ENCODE peak calls at places on chromosomes 2 and 18, in six cellular contexts. P, X, R, T, A and O are unnamed samples. For H3K4me1, the result is how much of the 10 kb centered on the place peaks cover.

GRCh38 chr2:208488668-208489564 is 82.3 kb downstream of the PTH2R start:
- DNase-seq in P (no peak), X (no peak), R (no peak), T (no peak), A (no peak), O (no peak)

GRCh38 chr2:23055251-23055650 is 329.7 kb upstream of the KLHL29 start:
- DNase-seq in P (no peak), X (no peak), R (no peak), T (no peak), A (no peak), O (no peak)

GRCh38 chr18:31875301-31875700 is 67.6 kb downstream of the TRAPPC8 start:
- DNase-seq in P (no peak), X (no peak), R (no peak), T (no peak), A (no peak), O (no peak)

GRCh38 chr2:18546586-18546985 is 13.9 kb downstream of the RDH14 start:
- DNase-seq in P (peak), X (no peak), R (no peak), T (no peak), A (no peak), O (no peak)

GRCh38 chr2:226611944-226612318 is 187.7 kb downstream of the IRS1 start:
- DNase-seq in P (no peak), X (no peak), R (no peak), T (no peak), A (no peak), O (no peak)

GRCh38 chr2:171598713-171599319 is 76.5 kb downstream of the CYBRD1 start:
- DNase-seq in P (peak), X (peak), R (peak), T (no peak), A (no peak), O (no peak)

GRCh38 chr2:24929230-24929629 is 9.2 kb upstream of the ADCY3 start:
- DNase-seq in P (peak), X (no peak), R (peak), T (no peak), A (no peak), O (no peak)

GRCh38 chr18:12410121-12410520 is 2.4 kb downstream of the PRELID3A start:
- DNase-seq in P (no peak), X (no peak), R (no peak), T (no peak), A (no peak), O (no peak)

GRCh38 chr2:20091305-20091991 is 40.0 kb upstream of the LAPTM4A start:
- DNase-seq in P (no peak), X (peak), R (peak), T (peak), A (no peak), O (no peak)

GRCh38 chr18:7177131-7177744 is 53.7 kb upstream of the LRRC30 start:
- DNase-seq in P (peak), X (peak), R (peak), T (peak), A (no peak), O (no peak)

GRCh38 chr18:48929951-48930713 is 20.6 kb downstream of the SMAD7 start:
- DNase-seq in P (peak), X (no peak), R (peak), T (peak), A (no peak), O (no peak)

GRCh38 chr18:5895886-5896740 is 791 bp upstream of the TMEM200C start:
- DNase-seq in P (peak), X (peak), R (peak), T (peak), A (peak), O (peak)

GRCh38 chr18:36993068-36993467 is 164.1 kb downstream of the KIAA1328 start:
- DNase-seq in P (no peak), X (no peak), R (no peak), T (no peak), A (no peak), O (no peak)

GRCh38 chr2:133461484-133461883 is 106.8 kb downstream of the NCKAP5 start:
- DNase-seq in P (no peak), X (no peak), R (no peak), T (no peak), A (no peak), O (no peak)

GRCh38 chr2:233081232-233081730 is 21.1 kb downstream of the INPP5D start:
- DNase-seq in P (no peak), X (no peak), R (peak), T (no peak), A (no peak), O (no peak)

GRCh38 chr2:218381916-218382366 is at the start of gene SLC11A1:
- DNase-seq in P (no peak), X (peak), R (no peak), T (no peak), A (no peak), O (peak)

GRCh38 chr2:128236491-128237035 is 82.1 kb downstream of the HS6ST1 start:
- DNase-seq in P (no peak), X (no peak), R (no peak), T (no peak), A (no peak), O (no peak)

GRCh38 chr2:2919026-2919425 is 458.6 kb downstream of the EIPR1 start:
- DNase-seq in P (no peak), X (no peak), R (no peak), T (no peak), A (no peak), O (no peak)

GRCh38 chr2:1864301-1864980 is 120.1 kb upstream of the PXDN start:
- DNase-seq in P (no peak), X (no peak), R (no peak), T (no peak), A (no peak), O (no peak)

GRCh38 chr2:234178309-234179030 is 128.0 kb downstream of the SPP2 start:
- DNase-seq in P (no peak), X (no peak), R (no peak), T (no peak), A (no peak), O (peak)

GRCh38 chr2:168568476-168569227 is 112.6 kb downstream of the CERS6 start:
- DNase-seq in P (no peak), X (peak), R (no peak), T (no peak), A (no peak), O (no peak)

GRCh38 chr2:134660619-134661403 is 58.0 kb downstream of the TMEM163 start:
- DNase-seq in P (no peak), X (no peak), R (no peak), T (no peak), A (no peak), O (no peak)

GRCh38 chr2:157355618-157356017 is 30.0 kb upstream of the ERMN start:
- DNase-seq in P (peak), X (no peak), R (no peak), T (no peak), A (no peak), O (no peak)

GRCh38 chr2:109226128-109226527 is 97.1 kb downstream of the SH3RF3 start:
- DNase-seq in P (no peak), X (no peak), R (no peak), T (no peak), A (no peak), O (no peak)

GRCh38 chr2:168343586-168343985 is 96.2 kb upstream of the STK39 start:
- DNase-seq in P (no peak), X (no peak), R (no peak), T (no peak), A (no peak), O (no peak)

GRCh38 chr2:18378020-18378653 is 182.3 kb downstream of the RDH14 start:
- DNase-seq in P (peak), X (peak), R (peak), T (no peak), A (peak), O (no peak)

GRCh38 chr2:143254108-143254507 is 124.9 kb downstream of the ARHGAP15 start:
- DNase-seq in P (no peak), X (no peak), R (no peak), T (no peak), A (no peak), O (no peak)

GRCh38 chr2:222451270-222451674 is 26.9 kb downstream of the SGPP2 start:
- DNase-seq in P (no peak), X (no peak), R (no peak), T (no peak), A (no peak), O (no peak)

GRCh38 chr2:111117666-111118454 is 2.9 kb upstream of the BCL2L11 start:
- DNase-seq in P (peak), X (peak), R (peak), T (peak), A (peak), O (peak)

DNA sequence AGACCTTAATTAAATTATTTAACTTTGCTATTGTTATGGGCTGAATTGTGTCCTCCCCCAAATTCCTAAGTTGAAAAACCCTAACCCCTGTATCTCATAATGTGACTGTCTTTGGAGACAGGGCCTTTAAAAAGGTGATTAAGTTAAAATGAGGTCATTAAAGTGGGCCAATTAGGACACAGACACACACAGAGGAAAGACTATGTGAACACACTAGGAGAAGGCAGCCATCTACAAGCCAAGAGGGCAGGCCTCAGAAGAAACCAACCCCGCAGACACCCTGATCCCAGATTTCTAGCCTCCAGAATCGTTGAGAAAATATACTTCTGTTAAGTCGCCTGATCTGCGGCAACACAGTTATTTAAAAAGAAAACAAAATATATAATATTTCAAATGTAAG is 6.4 kb downstream of the STK17B start:
- DNase-seq in P (peak), X (no peak), R (no peak), T (no peak), A (no peak), O (no peak)
- H3K27ac ChIP-seq in P (no peak), X (no peak), R (peak), T (no peak), A (no peak), O (no peak)

GRCh38 chr2:200861617-200862016 is 2.8 kb downstream of the CLK1 start:
- DNase-seq in P (peak), X (no peak), R (no peak), T (no peak), A (no peak), O (no peak)
- H3K4me1 ChIP-seq in P (under half), X (half or more), R (under half), T (under half), A (under half), O (half or more)

DNA sequence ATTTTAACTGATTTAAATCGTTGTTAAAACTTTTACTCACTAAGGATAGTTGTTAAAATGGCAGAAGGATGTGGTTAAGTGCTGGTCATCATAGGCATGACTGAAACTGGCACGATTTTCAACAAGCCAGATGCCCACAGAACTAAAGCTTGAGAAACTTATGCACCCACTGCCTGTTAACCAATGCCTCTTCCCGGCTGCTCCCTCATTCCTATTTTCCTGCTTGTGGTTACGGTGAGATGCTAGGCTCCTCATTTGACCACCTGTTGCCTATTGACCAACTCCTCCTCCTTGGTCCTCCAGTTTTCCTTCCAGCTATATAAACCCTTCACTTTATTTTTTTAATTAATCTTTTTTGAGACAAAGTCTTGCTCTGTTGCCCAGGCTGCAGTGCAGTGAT is 238.7 kb downstream of the TFCP2L1 start:
- DNase-seq in P (no peak), X (no peak), R (no peak), T (no peak), A (no peak), O (no peak)
- H3K4me3 ChIP-seq in P (no peak), X (no peak), R (no peak), T (no peak), A (no peak), O (no peak)

DNA sequence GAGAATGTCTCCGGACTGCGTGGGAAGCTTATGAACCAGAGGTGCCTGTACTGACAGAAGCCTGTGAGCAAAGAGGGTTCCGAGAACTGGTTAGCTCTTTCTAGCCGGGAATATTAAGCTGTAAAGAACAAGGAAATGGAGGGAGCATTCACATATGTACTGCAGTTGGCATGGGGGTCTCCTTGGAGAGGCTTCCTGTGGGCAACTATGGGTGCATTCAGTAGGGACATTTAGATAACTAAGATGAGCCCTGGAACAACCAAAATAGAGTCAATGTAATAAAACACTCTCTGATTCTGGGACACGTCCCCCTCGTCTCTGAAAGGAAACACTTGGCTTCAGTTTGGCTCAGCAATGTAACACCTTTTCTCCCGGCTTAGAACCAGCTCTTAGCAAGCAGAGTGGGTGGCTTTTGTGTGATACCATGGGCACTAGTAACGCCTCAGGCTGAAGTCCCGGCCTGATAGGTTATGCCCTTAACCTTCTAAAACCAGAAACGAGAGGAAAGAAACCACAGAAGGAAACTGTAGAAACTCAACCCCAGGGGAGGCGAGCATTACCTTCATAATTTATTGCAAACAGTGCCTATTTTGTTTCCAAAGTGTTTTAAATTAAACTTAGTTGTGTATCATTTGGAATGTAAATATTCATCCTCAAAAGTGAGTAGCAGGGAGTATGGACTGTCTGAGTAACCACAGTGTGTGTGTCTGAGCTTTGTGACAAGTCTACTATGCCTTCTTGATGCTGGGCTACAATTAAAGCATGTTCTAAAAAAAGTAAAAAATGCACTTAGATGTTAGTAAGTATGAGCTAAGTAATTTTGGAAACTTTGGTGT is 48.9 kb upstream of the LPIN2 start:
- DNase-seq in P (no peak), X (no peak), R (no peak), T (no peak), A (no peak), O (no peak)
- H3K27ac ChIP-seq in P (no peak), X (no peak), R (peak), T (no peak), A (no peak), O (no peak)

GRCh38 chr2:43459455-43459854 is 136.4 kb downstream of the THADA start:
- DNase-seq in P (no peak), X (no peak), R (no peak), T (no peak), A (no peak), O (no peak)
- H3K4me1 ChIP-seq in P (under half), X (half or more), R (under half), T (under half), A (under half), O (half or more)

GRCh38 chr2:26846881-26847662 is 860 bp upstream of the DPYSL5 start:
- DNase-seq in P (peak), X (no peak), R (no peak), T (no peak), A (no peak), O (no peak)
- H3K4me3 ChIP-seq in P (peak), X (peak), R (peak), T (peak), A (peak), O (no peak)

GRCh38 chr2:174608866-174609214 is 11.2 kb upstream of the WIPF1 start:
- DNase-seq in P (no peak), X (no peak), R (no peak), T (no peak), A (no peak), O (no peak)

GRCh38 chr2:174607989-174608865 is 10.6 kb upstream of the WIPF1 start:
- DNase-seq in P (no peak), X (no peak), R (no peak), T (no peak), A (no peak), O (no peak)

GRCh38 chr2:174610243-174610995 is 12.8 kb upstream of the WIPF1 start:
- DNase-seq in P (no peak), X (no peak), R (no peak), T (no peak), A (no peak), O (no peak)

GRCh38 chr2:174607584-174607983 is 10.0 kb upstream of the WIPF1 start:
- DNase-seq in P (no peak), X (no peak), R (no peak), T (no peak), A (no peak), O (no peak)

GRCh38 chr2:174609261-174609660 is 11.7 kb upstream of the WIPF1 start:
- DNase-seq in P (no peak), X (no peak), R (no peak), T (no peak), A (no peak), O (no peak)
- H3K27ac ChIP-seq in P (no peak), X (no peak), R (peak), T (no peak), A (no peak), O (peak)

GRCh38 chr2:68387408-68388350 is 22.6 kb downstream of the PLEK start:
- DNase-seq in P (no peak), X (no peak), R (no peak), T (no peak), A (no peak), O (no peak)
- H3K4me1 ChIP-seq in P (under half), X (half or more), R (under half), T (under half), A (under half), O (half or more)

DNA sequence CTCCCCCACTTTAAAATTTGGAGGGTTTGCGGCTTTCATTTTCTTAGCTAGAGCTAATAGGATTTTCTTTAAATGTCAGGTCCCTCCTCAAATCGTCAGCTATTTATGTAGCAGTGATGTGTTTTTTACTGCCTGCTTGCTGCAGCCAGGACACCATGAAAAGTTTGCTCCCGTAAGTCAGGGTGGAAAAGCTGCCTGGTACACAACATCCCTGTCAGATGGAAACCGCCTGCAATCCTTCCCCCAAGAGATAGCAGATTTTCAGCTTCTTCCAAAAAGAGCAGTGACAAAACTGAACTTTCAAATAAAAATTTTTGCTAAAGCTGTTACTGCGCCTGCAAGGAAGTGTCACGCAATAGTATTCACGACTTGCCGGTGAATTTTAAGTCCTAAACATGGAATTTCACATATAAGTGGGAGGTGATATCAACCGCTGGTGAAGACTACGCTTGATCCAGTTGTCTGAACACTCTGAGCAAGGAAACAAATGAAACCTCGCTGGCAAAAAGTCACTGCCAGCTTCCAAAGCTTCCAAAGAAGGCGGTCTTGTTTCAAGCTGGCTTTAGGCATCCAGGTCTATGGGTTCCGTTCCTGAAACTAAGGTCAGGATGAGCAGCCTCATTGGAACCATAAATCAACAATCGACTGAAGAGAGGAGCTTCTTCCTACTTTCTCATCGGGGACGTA is 2.9 kb downstream of the COL6A3 start:
- DNase-seq in P (no peak), X (no peak), R (no peak), T (no peak), A (no peak), O (no peak)
- H3K4me3 ChIP-seq in P (no peak), X (peak), R (peak), T (peak), A (no peak), O (peak)

DNA sequence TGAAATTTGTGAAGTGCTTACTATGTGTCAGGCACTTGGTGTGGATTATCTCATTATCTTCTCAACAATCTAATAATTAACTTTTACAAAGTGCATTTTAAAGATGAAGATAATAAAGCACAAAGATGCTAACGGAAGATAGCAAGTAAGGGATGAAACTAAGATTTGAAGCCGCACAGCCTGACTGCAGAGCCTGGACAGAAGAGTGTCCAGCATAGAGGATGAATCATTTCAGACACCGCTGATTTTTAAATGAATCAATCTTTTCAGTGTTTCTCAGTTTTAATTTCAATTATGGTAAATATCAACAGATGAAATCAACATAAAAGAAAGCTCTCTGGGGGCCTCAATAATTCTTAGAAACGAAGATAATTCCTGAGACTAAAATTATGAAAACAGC is 24.5 kb upstream of the STAM2 start:
- DNase-seq in P (no peak), X (no peak), R (no peak), T (no peak), A (no peak), O (no peak)
- H3K27ac ChIP-seq in P (no peak), X (no peak), R (no peak), T (no peak), A (no peak), O (no peak)